ENCODE peak calls at places on chromosomes 2 and 18, in five cellular contexts. One of them, this sample, is unnamed.

GRCh38 chr2:65320042-65320711 is 92.5 kb downstream of the ACTR2 start:
- DNase-seq in left lobe of liver: no peak
- DNase-seq in astrocyte of the cerebellum: peak
- DNase-seq in stimulated activated CD4-positive, alpha-beta T cell treated with anti-CD3 and anti-CD28 coated beads, Interleukin-15, amount 100 ng/mL, for 1 hour: no peak
- DNase-seq in Panc1: peak
- DNase-seq in this sample: no peak

GRCh38 chr2:45494275-45494977 is 116.6 kb downstream of the SRBD1 start:
- DNase-seq in left lobe of liver: no peak
- DNase-seq in astrocyte of the cerebellum: peak
- DNase-seq in stimulated activated CD4-positive, alpha-beta T cell treated with anti-CD3 and anti-CD28 coated beads, Interleukin-15, amount 100 ng/mL, for 1 hour: no peak
- DNase-seq in Panc1: peak
- DNase-seq in this sample: no peak

GRCh38 chr2:15142069-15142689 is 419.0 kb downstream of the NBAS start:
- DNase-seq in left lobe of liver: no peak
- DNase-seq in astrocyte of the cerebellum: no peak
- DNase-seq in stimulated activated CD4-positive, alpha-beta T cell treated with anti-CD3 and anti-CD28 coated beads, Interleukin-15, amount 100 ng/mL, for 1 hour: peak
- DNase-seq in Panc1: no peak
- DNase-seq in this sample: no peak

GRCh38 chr2:8435608-8436007 is 246.2 kb upstream of the ID2 start:
- DNase-seq in left lobe of liver: no peak
- DNase-seq in astrocyte of the cerebellum: no peak
- DNase-seq in stimulated activated CD4-positive, alpha-beta T cell treated with anti-CD3 and anti-CD28 coated beads, Interleukin-15, amount 100 ng/mL, for 1 hour: no peak
- DNase-seq in Panc1: no peak
- DNase-seq in this sample: peak

GRCh38 chr2:47174731-47175361 is 19.7 kb upstream of the STPG4 start:
- DNase-seq in left lobe of liver: no peak
- DNase-seq in astrocyte of the cerebellum: peak
- DNase-seq in stimulated activated CD4-positive, alpha-beta T cell treated with anti-CD3 and anti-CD28 coated beads, Interleukin-15, amount 100 ng/mL, for 1 hour: no peak
- DNase-seq in Panc1: no peak
- DNase-seq in this sample: no peak

GRCh38 chr2:226756131-226756530 is 43.5 kb downstream of the IRS1 start:
- DNase-seq in left lobe of liver: no peak
- DNase-seq in astrocyte of the cerebellum: peak
- DNase-seq in stimulated activated CD4-positive, alpha-beta T cell treated with anti-CD3 and anti-CD28 coated beads, Interleukin-15, amount 100 ng/mL, for 1 hour: no peak
- DNase-seq in Panc1: peak
- DNase-seq in this sample: no peak

GRCh38 chr2:204325468-204325867 is 219.8 kb upstream of the PARD3B start:
- DNase-seq in left lobe of liver: peak
- DNase-seq in astrocyte of the cerebellum: peak
- DNase-seq in stimulated activated CD4-positive, alpha-beta T cell treated with anti-CD3 and anti-CD28 coated beads, Interleukin-15, amount 100 ng/mL, for 1 hour: peak
- DNase-seq in Panc1: peak
- DNase-seq in this sample: peak

GRCh38 chr2:42086500-42086953 is 38.7 kb downstream of the PKDCC start:
- DNase-seq in left lobe of liver: peak
- DNase-seq in astrocyte of the cerebellum: peak
- DNase-seq in stimulated activated CD4-positive, alpha-beta T cell treated with anti-CD3 and anti-CD28 coated beads, Interleukin-15, amount 100 ng/mL, for 1 hour: peak
- DNase-seq in Panc1: peak
- DNase-seq in this sample: no peak

GRCh38 chr18:56221195-56222065 is 417.0 kb downstream of the TXNL1 start:
- DNase-seq in left lobe of liver: no peak
- DNase-seq in astrocyte of the cerebellum: no peak
- DNase-seq in stimulated activated CD4-positive, alpha-beta T cell treated with anti-CD3 and anti-CD28 coated beads, Interleukin-15, amount 100 ng/mL, for 1 hour: no peak
- DNase-seq in Panc1: no peak
- DNase-seq in this sample: no peak

GRCh38 chr2:239392688-239393400 is 8.0 kb downstream of the HDAC4 start:
- DNase-seq in left lobe of liver: no peak
- DNase-seq in astrocyte of the cerebellum: no peak
- DNase-seq in stimulated activated CD4-positive, alpha-beta T cell treated with anti-CD3 and anti-CD28 coated beads, Interleukin-15, amount 100 ng/mL, for 1 hour: no peak
- DNase-seq in Panc1: no peak
- DNase-seq in this sample: no peak

GRCh38 chr2:624551-625347 is 52.5 kb downstream of the TMEM18 start:
- DNase-seq in left lobe of liver: no peak
- DNase-seq in astrocyte of the cerebellum: no peak
- DNase-seq in stimulated activated CD4-positive, alpha-beta T cell treated with anti-CD3 and anti-CD28 coated beads, Interleukin-15, amount 100 ng/mL, for 1 hour: no peak
- DNase-seq in Panc1: no peak
- DNase-seq in this sample: no peak

GRCh38 chr18:48541026-48541746 is 2.4 kb downstream of the CTIF start:
- DNase-seq in left lobe of liver: peak
- DNase-seq in astrocyte of the cerebellum: peak
- DNase-seq in stimulated activated CD4-positive, alpha-beta T cell treated with anti-CD3 and anti-CD28 coated beads, Interleukin-15, amount 100 ng/mL, for 1 hour: no peak
- DNase-seq in Panc1: no peak
- DNase-seq in this sample: peak

GRCh38 chr2:60806988-60807681 is 51.1 kb downstream of the PAPOLG start:
- DNase-seq in left lobe of liver: no peak
- DNase-seq in astrocyte of the cerebellum: peak
- DNase-seq in stimulated activated CD4-positive, alpha-beta T cell treated with anti-CD3 and anti-CD28 coated beads, Interleukin-15, amount 100 ng/mL, for 1 hour: no peak
- DNase-seq in Panc1: no peak
- DNase-seq in this sample: no peak

GRCh38 chr2:240555541-240556250 is 2.1 kb downstream of the ANKMY1 start:
- DNase-seq in left lobe of liver: no peak
- DNase-seq in astrocyte of the cerebellum: no peak
- DNase-seq in stimulated activated CD4-positive, alpha-beta T cell treated with anti-CD3 and anti-CD28 coated beads, Interleukin-15, amount 100 ng/mL, for 1 hour: no peak
- DNase-seq in Panc1: no peak
- DNase-seq in this sample: no peak

GRCh38 chr2:224612581-224612980 is 27.4 kb upstream of the CUL3 start:
- DNase-seq in left lobe of liver: no peak
- DNase-seq in astrocyte of the cerebellum: no peak
- DNase-seq in stimulated activated CD4-positive, alpha-beta T cell treated with anti-CD3 and anti-CD28 coated beads, Interleukin-15, amount 100 ng/mL, for 1 hour: no peak
- DNase-seq in Panc1: no peak
- DNase-seq in this sample: no peak

GRCh38 chr18:74748809-74749208 is 151.1 kb downstream of the ZNF407 start:
- DNase-seq in left lobe of liver: no peak
- DNase-seq in astrocyte of the cerebellum: no peak
- DNase-seq in stimulated activated CD4-positive, alpha-beta T cell treated with anti-CD3 and anti-CD28 coated beads, Interleukin-15, amount 100 ng/mL, for 1 hour: no peak
- DNase-seq in Panc1: no peak
- DNase-seq in this sample: no peak

GRCh38 chr2:213216461-213216860 is 65.0 kb upstream of the IKZF2 start:
- DNase-seq in left lobe of liver: no peak
- DNase-seq in astrocyte of the cerebellum: peak
- DNase-seq in stimulated activated CD4-positive, alpha-beta T cell treated with anti-CD3 and anti-CD28 coated beads, Interleukin-15, amount 100 ng/mL, for 1 hour: no peak
- DNase-seq in Panc1: no peak
- DNase-seq in this sample: no peak

GRCh38 chr2:101232770-101233169 is 19.9 kb upstream of the CNOT11 start:
- DNase-seq in left lobe of liver: no peak
- DNase-seq in astrocyte of the cerebellum: no peak
- DNase-seq in stimulated activated CD4-positive, alpha-beta T cell treated with anti-CD3 and anti-CD28 coated beads, Interleukin-15, amount 100 ng/mL, for 1 hour: no peak
- DNase-seq in Panc1: no peak
- DNase-seq in this sample: no peak

GRCh38 chr2:39994151-39994550 is 215.1 kb upstream of the THUMPD2 start:
- DNase-seq in left lobe of liver: no peak
- DNase-seq in astrocyte of the cerebellum: peak
- DNase-seq in stimulated activated CD4-positive, alpha-beta T cell treated with anti-CD3 and anti-CD28 coated beads, Interleukin-15, amount 100 ng/mL, for 1 hour: no peak
- DNase-seq in Panc1: no peak
- DNase-seq in this sample: no peak

GRCh38 chr2:200168641-200169265 is 137.7 kb upstream of the SPATS2L start:
- DNase-seq in left lobe of liver: no peak
- DNase-seq in astrocyte of the cerebellum: no peak
- DNase-seq in stimulated activated CD4-positive, alpha-beta T cell treated with anti-CD3 and anti-CD28 coated beads, Interleukin-15, amount 100 ng/mL, for 1 hour: no peak
- DNase-seq in Panc1: no peak
- DNase-seq in this sample: no peak

GRCh38 chr2:201886504-201886903 is 80.2 kb downstream of the CDK15 start:
- DNase-seq in left lobe of liver: no peak
- DNase-seq in astrocyte of the cerebellum: no peak
- DNase-seq in stimulated activated CD4-positive, alpha-beta T cell treated with anti-CD3 and anti-CD28 coated beads, Interleukin-15, amount 100 ng/mL, for 1 hour: no peak
- DNase-seq in Panc1: no peak
- DNase-seq in this sample: no peak

GRCh38 chr2:165791811-165792454 is 2.1 kb downstream of the GALNT3 start:
- DNase-seq in left lobe of liver: no peak
- DNase-seq in astrocyte of the cerebellum: no peak
- DNase-seq in stimulated activated CD4-positive, alpha-beta T cell treated with anti-CD3 and anti-CD28 coated beads, Interleukin-15, amount 100 ng/mL, for 1 hour: no peak
- DNase-seq in Panc1: no peak
- DNase-seq in this sample: no peak